ENCODE peak calls at places on chromosomes 4 and X, in ten cellular contexts. G is heart left ventricle, J is AG09309, U is NB4, M is GM12865, I is kidney epithelial cell, E is hepatocyte, R is GM06990, N is WERI-Rb-1, K is lower lobe of right lung. F is an unnamed sample.

GRCh38 chr4:141465151-141465550 is 171.2 kb upstream of the IL15 start:
- DNase-seq in G (no peak), J (no peak), U (no peak), M (no peak), I (no peak), E (no peak), R (no peak), N (no peak), K (no peak), F (no peak)

GRCh38 chrX:40277672-40278071 is 179.9 kb upstream of the BCOR start:
- DNase-seq in G (no peak), J (no peak), U (no peak), M (no peak), I (no peak), E (no peak), R (no peak), N (no peak), K (no peak), F (no peak)

GRCh38 chr4:119100640-119101039 is 35.0 kb upstream of the MYOZ2 start:
- DNase-seq in G (no peak), J (no peak), U (peak), M (no peak), I (no peak), E (no peak), R (no peak), N (no peak), K (no peak), F (no peak)

GRCh38 chrX:97367149-97367548 is 483.4 kb downstream of the RPA4 start:
- DNase-seq in G (no peak), J (peak), U (no peak), M (no peak), I (no peak), E (peak), R (no peak), N (no peak), K (no peak), F (no peak)

GRCh38 chr4:80309301-80310004 is 26.1 kb upstream of the CFAP299 start:
- DNase-seq in G (no peak), J (peak), U (peak), M (no peak), I (peak), E (no peak), R (no peak), N (no peak), K (no peak), F (peak)

GRCh38 chrX:54479471-54480122 is 16.4 kb downstream of the FGD1 start:
- DNase-seq in G (no peak), J (no peak), U (no peak), M (peak), I (no peak), E (no peak), R (no peak), N (peak), K (no peak), F (no peak)

GRCh38 chrX:94454159-94454558 is 780.2 kb downstream of the FAM133A start:
- DNase-seq in G (no peak), J (no peak), U (no peak), M (no peak), I (no peak), E (no peak), R (no peak), N (no peak), K (no peak), F (no peak)

GRCh38 chr4:83947111-83947510 is 411.2 kb downstream of the GPAT3 start:
- DNase-seq in G (no peak), J (no peak), U (no peak), M (no peak), I (no peak), E (no peak), R (no peak), N (peak), K (no peak), F (no peak)

GRCh38 chr4:77047037-77047436 is 28.8 kb downstream of the CCNI start:
- DNase-seq in G (no peak), J (no peak), U (no peak), M (peak), I (no peak), E (peak), R (no peak), N (no peak), K (no peak), F (no peak)

GRCh38 chrX:150429577-150429976 is 66.5 kb downstream of the MAMLD1 start:
- DNase-seq in G (no peak), J (peak), U (peak), M (no peak), I (peak), E (no peak), R (no peak), N (no peak), K (no peak), F (peak)

GRCh38 chr4:14910411-14910810 is 91.9 kb upstream of the CPEB2 start:
- DNase-seq in G (no peak), J (no peak), U (no peak), M (no peak), I (no peak), E (no peak), R (no peak), N (no peak), K (no peak), F (no peak)

GRCh38 chr4:38678078-38678477 is 14.1 kb downstream of the KLF3 start:
- DNase-seq in G (no peak), J (peak), U (no peak), M (no peak), I (peak), E (no peak), R (no peak), N (no peak), K (no peak), F (no peak)

GRCh38 chr4:87839309-87839946 is 6.7 kb downstream of the MEPE start:
- DNase-seq in G (no peak), J (no peak), U (peak), M (peak), I (no peak), E (peak), R (no peak), N (peak), K (no peak), F (no peak)

GRCh38 chrX:12878536-12878935 is 11.7 kb downstream of the TLR7 start:
- DNase-seq in G (no peak), J (no peak), U (no peak), M (no peak), I (no peak), E (no peak), R (no peak), N (no peak), K (no peak), F (no peak)

GRCh38 chr4:122687450-122688121 is 44.9 kb upstream of the BBS12 start:
- DNase-seq in G (no peak), J (no peak), U (no peak), M (peak), I (no peak), E (no peak), R (peak), N (no peak), K (no peak), F (no peak)

GRCh38 chrX:9356846-9357245 is 108.0 kb upstream of the TBL1X start:
- DNase-seq in G (no peak), J (no peak), U (no peak), M (no peak), I (no peak), E (no peak), R (no peak), N (no peak), K (no peak), F (no peak)

GRCh38 chrX:93868289-93868985 is 194.4 kb downstream of the FAM133A start:
- DNase-seq in G (no peak), J (no peak), U (no peak), M (no peak), I (no peak), E (no peak), R (no peak), N (no peak), K (no peak), F (no peak)

GRCh38 chr4:38529189-38530115 is 134.5 kb upstream of the KLF3 start:
- DNase-seq in G (no peak), J (no peak), U (peak), M (peak), I (peak), E (no peak), R (peak), N (no peak), K (peak), F (peak)

GRCh38 chr4:83112678-83113428 is 1.7 kb downstream of the PLAC8 start:
- DNase-seq in G (no peak), J (no peak), U (peak), M (peak), I (no peak), E (no peak), R (peak), N (no peak), K (no peak), F (no peak)

GRCh38 chr4:107125496-107125895 is 89.4 kb upstream of the DKK2 start:
- DNase-seq in G (no peak), J (no peak), U (no peak), M (no peak), I (no peak), E (no peak), R (no peak), N (no peak), K (no peak), F (no peak)

GRCh38 chrX:13293700-13294099 is 26.2 kb downstream of the ATXN3L start:
- DNase-seq in G (no peak), J (no peak), U (no peak), M (no peak), I (no peak), E (peak), R (no peak), N (no peak), K (no peak), F (no peak)

GRCh38 chrX:630007-630921 is at the start of gene SHOX:
- DNase-seq in G (no peak), J (no peak), U (no peak), M (no peak), I (no peak), E (no peak), R (no peak), N (no peak), K (no peak), F (no peak)

GRCh38 chrX:626745-627509 is 3.7 kb upstream of the SHOX start:
- DNase-seq in G (no peak), J (no peak), U (peak), M (no peak), I (no peak), E (no peak), R (no peak), N (no peak), K (no peak), F (no peak)

GRCh38 chrX:629230-630006 is 1.2 kb upstream of the SHOX start:
- DNase-seq in G (no peak), J (no peak), U (no peak), M (no peak), I (no peak), E (no peak), R (no peak), N (no peak), K (no peak), F (no peak)

GRCh38 chrX:627510-627964 is 3.1 kb upstream of the SHOX start:
- DNase-seq in G (no peak), J (no peak), U (peak), M (no peak), I (no peak), E (no peak), R (no peak), N (no peak), K (no peak), F (no peak)

GRCh38 chrX:627995-628394 is 2.6 kb upstream of the SHOX start:
- DNase-seq in G (no peak), J (no peak), U (no peak), M (no peak), I (no peak), E (no peak), R (no peak), N (no peak), K (no peak), F (no peak)
- H3K4me3 ChIP-seq in G (no peak), J (no peak), U (no peak), M (no peak), I (no peak), E (no peak), R (no peak), N (no peak), K (no peak), F (no peak)

DNA sequence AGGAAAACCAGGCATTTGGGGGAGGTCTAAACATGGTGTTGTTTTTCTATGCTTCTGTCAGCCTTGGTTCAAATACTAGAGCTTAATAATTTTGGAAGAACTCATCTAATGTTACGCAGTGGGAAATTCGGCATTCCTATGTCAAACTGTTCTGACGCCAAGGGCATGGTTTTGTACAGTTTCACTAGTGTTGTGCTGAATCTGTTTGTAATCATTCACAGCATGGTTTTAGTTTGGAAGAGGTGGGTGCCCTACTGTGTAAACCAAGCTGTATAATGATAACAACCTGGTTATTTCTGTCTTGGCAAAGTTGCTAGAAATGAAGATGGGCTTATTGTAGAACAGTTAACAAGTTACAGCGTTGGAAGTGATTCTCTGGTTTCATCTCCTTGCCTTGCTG is 5.2 kb downstream of the DDX3X start:
- DNase-seq in G (no peak), J (no peak), U (no peak), M (no peak), I (no peak), E (no peak), R (no peak), N (no peak), K (no peak), F (no peak)
- H3K4me3 ChIP-seq in G (no peak), J (no peak), U (peak), M (no peak), I (no peak), E (no peak), R (no peak), N (no peak), K (peak), F (no peak)

DNA sequence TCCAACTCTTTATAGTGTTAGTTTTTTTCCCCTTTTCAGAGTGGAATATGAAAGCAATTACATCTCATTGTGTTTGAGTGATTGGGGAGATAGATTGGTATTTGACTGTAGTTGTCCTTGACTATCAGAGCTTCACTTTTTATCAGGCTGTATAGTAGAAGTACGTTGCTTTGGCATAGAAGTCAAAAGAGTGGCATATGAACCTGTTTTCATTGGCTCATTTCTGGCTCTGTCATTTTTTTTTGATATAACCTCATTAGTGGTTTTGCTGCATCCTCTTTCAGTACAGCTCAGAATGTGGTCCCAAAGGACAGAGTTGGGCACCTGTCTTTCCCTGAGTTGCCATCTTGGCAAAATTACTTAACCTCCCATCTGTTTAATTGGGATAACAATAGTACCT is 1.4 kb downstream of the TMA16 start:
- DNase-seq in G (no peak), J (no peak), U (peak), M (peak), I (no peak), E (no peak), R (peak), N (no peak), K (no peak), F (no peak)
- H3K4me3 ChIP-seq in G (no peak), J (peak), U (peak), M (peak), I (peak), E (peak), R (peak), N (peak), K (peak), F (peak)

DNA sequence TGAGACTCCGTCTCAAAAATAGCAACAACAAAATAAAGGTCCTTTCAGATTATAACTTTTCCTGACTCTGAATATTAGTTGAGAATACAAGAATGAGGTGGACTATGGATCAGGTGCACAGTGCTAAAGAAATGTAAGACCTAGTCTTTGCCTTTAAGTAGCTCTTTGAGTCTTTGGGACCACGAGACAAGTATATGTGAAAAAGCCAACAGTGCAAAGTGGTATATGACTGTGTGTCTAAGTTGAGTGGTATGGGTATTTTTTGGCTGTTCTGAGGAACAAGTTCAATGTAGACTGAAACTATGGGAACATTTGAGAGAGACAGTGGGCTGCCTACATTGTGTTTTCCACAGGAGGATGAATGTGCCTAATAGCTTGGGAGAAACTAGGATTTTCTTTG is 2.8 kb downstream of the GAB1 start:
- DNase-seq in G (no peak), J (no peak), U (no peak), M (no peak), I (no peak), E (no peak), R (no peak), N (no peak), K (no peak), F (no peak)
- H3K4me3 ChIP-seq in G (peak), J (no peak), U (no peak), M (no peak), I (no peak), E (no peak), R (no peak), N (no peak), K (peak), F (no peak)

GRCh38 chr4:52035190-52035589 is 2.9 kb downstream of the SGCB start:
- DNase-seq in G (no peak), J (no peak), U (no peak), M (no peak), I (no peak), E (no peak), R (no peak), N (no peak), K (no peak), F (no peak)

GRCh38 chr4:52038109-52038912 is at the start of gene SGCB:
- DNase-seq in G (peak), J (no peak), U (peak), M (peak), I (no peak), E (peak), R (peak), N (peak), K (peak), F (no peak)

GRCh38 chr4:52037730-52038108 is 380 bp downstream of the SGCB start:
- DNase-seq in G (peak), J (no peak), U (no peak), M (peak), I (no peak), E (no peak), R (peak), N (peak), K (no peak), F (no peak)

GRCh38 chr4:52032005-52032404 is 6.1 kb downstream of the SGCB start:
- DNase-seq in G (no peak), J (no peak), U (no peak), M (no peak), I (no peak), E (no peak), R (no peak), N (no peak), K (no peak), F (no peak)

DNA sequence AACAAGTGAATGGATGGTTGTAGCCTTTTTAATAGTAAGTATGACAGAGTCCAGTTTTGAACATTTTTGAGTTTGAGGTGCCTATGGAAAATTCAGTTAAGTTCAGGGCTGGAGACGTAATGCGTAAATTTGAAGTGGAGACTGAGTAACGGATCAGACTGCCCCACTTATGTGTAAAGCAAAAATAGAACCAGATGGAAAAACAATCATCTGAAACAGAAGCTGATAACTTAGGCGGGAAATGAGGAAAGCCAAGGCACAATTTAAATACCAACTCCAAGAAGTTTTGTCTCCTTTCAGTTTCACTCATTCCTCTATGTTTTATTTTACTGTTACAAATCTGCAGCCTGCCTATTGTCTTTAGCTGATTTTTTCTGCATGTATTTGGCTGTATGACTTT is 1.2 kb downstream of the SGCB start:
- DNase-seq in G (no peak), J (no peak), U (no peak), M (no peak), I (no peak), E (no peak), R (no peak), N (no peak), K (no peak), F (no peak)
- H3K4me3 ChIP-seq in G (peak), J (peak), U (no peak), M (no peak), I (peak), E (peak), R (no peak), N (no peak), K (peak), F (peak)